ENCODE peak calls at places on chromosomes 7 and 10, in six cellular contexts. F is heart left ventricle; C is CD8-positive, alpha-beta memory T cell; E is right lobe of liver; W is GM23338; I is HCT116. Z is an unnamed sample. For H3K4me1, the result is how much of the 10 kb centered on the place peaks cover.

GRCh38 chr10:68598978-68599753 is 39.0 kb downstream of the TET1 start:
- DNase-seq in E (no peak), F (peak), I (no peak), W (peak), C (no peak), Z (peak)

GRCh38 chr7:51649-52048 is 140.7 kb upstream of the FAM20C start:
- DNase-seq in C (no peak), I (no peak), W (no peak), E (no peak), F (no peak), Z (peak)

GRCh38 chr10:73953665-73954064 is 42.7 kb downstream of the PLAU start:
- DNase-seq in F (no peak), C (no peak), E (no peak), W (no peak), I (no peak), Z (no peak)

GRCh38 chr10:13503745-13504463 is 24.9 kb downstream of the BEND7 start:
- DNase-seq in I (no peak), F (no peak), W (no peak), E (no peak), C (no peak), Z (no peak)

GRCh38 chr10:71036279-71036535 is 147.8 kb upstream of the PCBD1 start:
- DNase-seq in E (no peak), I (no peak), F (no peak), C (no peak), W (no peak), Z (no peak)

GRCh38 chr10:132229834-132230556 is 43.2 kb downstream of the DPYSL4 start:
- DNase-seq in C (peak), F (peak), W (no peak), E (no peak), I (no peak), Z (no peak)

GRCh38 chr7:723541-723940 is 3.0 kb upstream of the DNAAF5 start:
- DNase-seq in E (no peak), F (no peak), W (no peak), C (no peak), I (no peak), Z (no peak)

GRCh38 chr7:129363-130221 is 62.8 kb upstream of the FAM20C start:
- DNase-seq in W (no peak), F (peak), C (no peak), I (no peak), E (peak), Z (no peak)

GRCh38 chr10:21161647-21162046 is 264.5 kb upstream of the NEBL start:
- DNase-seq in C (no peak), I (no peak), W (peak), E (no peak), F (no peak), Z (no peak)

GRCh38 chr10:28130267-28130666 is 131.4 kb upstream of the ODAD2 start:
- DNase-seq in W (no peak), E (no peak), I (no peak), F (no peak), C (no peak), Z (no peak)

GRCh38 chr7:143492043-143492471 is 14.4 kb downstream of the TAS2R41 start:
- DNase-seq in F (no peak), W (no peak), C (no peak), E (no peak), I (peak), Z (no peak)

GRCh38 chr7:121563177-121563576 is 167.1 kb upstream of the FAM3C start:
- DNase-seq in E (no peak), C (no peak), W (peak), I (no peak), F (no peak), Z (no peak)

GRCh38 chr7:2006231-2006771 is 226.4 kb downstream of the MAD1L1 start:
- DNase-seq in I (no peak), W (no peak), C (no peak), E (peak), F (peak), Z (peak)

GRCh38 chr7:109757713-109758112 is 1188.0 kb downstream of the DNAJB9 start:
- DNase-seq in I (no peak), C (no peak), E (no peak), F (no peak), W (no peak), Z (no peak)

GRCh38 chr10:87862644-87863101 is 660 bp downstream of the KLLN start:
- DNase-seq in I (no peak), E (no peak), W (no peak), F (no peak), C (no peak), Z (no peak)

GRCh38 chr10:87817291-87817872 is 644 bp downstream of the ATAD1 start:
- DNase-seq in W (peak), C (no peak), E (no peak), I (no peak), F (no peak), Z (no peak)

GRCh38 chr7:16204953-16205352 is 216.4 kb downstream of the CRPPA start:
- DNase-seq in C (no peak), F (no peak), I (no peak), W (peak), E (no peak), Z (no peak)

GRCh38 chr7:115054478-115055122 is 132.7 kb downstream of the MDFIC start:
- DNase-seq in W (no peak), I (no peak), C (no peak), F (no peak), E (no peak), Z (no peak)

GRCh38 chr7:7125993-7126392 is 56.4 kb upstream of the C1GALT1 start:
- DNase-seq in E (no peak), C (no peak), F (no peak), W (no peak), I (no peak), Z (no peak)

GRCh38 chr10:12742776-12743175 is 258.7 kb downstream of the CCDC3 start:
- DNase-seq in C (no peak), E (no peak), F (no peak), I (no peak), W (no peak), Z (no peak)

GRCh38 chr10:12907651-12908050 is 93.9 kb downstream of the CCDC3 start:
- DNase-seq in E (no peak), C (no peak), W (no peak), F (no peak), I (no peak), Z (no peak)

GRCh38 chr10:703118-703517 is 13.7 kb upstream of the DIP2C start:
- DNase-seq in C (no peak), F (no peak), I (no peak), E (no peak), W (no peak), Z (no peak)

GRCh38 chr7:105621617-105622016 is 40.3 kb upstream of the EFCAB10 start:
- DNase-seq in F (peak), E (no peak), W (no peak), C (no peak), I (no peak), Z (no peak)

GRCh38 chr10:27192284-27192683 is 37.1 kb downstream of the MASTL start:
- DNase-seq in I (peak), W (no peak), C (no peak), E (no peak), F (no peak), Z (no peak)

GRCh38 chr10:77970869-77971803 is 44.6 kb upstream of the DLG5 start:
- DNase-seq in E (peak), W (peak), F (peak), I (no peak), C (no peak), Z (no peak)

GRCh38 chr7:102063736-102064135 is 222.9 kb upstream of the SH2B2 start:
- DNase-seq in F (no peak), I (peak), C (no peak), W (peak), E (no peak), Z (peak)

GRCh38 chr7:22433710-22434460 is 66.1 kb downstream of the STEAP1B start:
- DNase-seq in W (peak), C (no peak), F (peak), I (no peak), E (no peak), Z (no peak)

GRCh38 chr7:134375206-134375605 is 58.5 kb upstream of the SLC35B4 start:
- DNase-seq in C (no peak), W (no peak), E (no peak), F (no peak), I (no peak), Z (no peak)

GRCh38 chr7:82925331-82925730 is 237.4 kb downstream of the PCLO start:
- DNase-seq in I (no peak), C (no peak), W (no peak), F (no peak), E (no peak), Z (no peak)

GRCh38 chr7:226281-226882 is 34.0 kb downstream of the FAM20C start:
- DNase-seq in F (no peak), E (no peak), W (no peak), I (no peak), C (no peak), Z (no peak)

GRCh38 chr10:124650263-124650662 is 93.9 kb downstream of the FAM53B start:
- DNase-seq in I (no peak), W (no peak), C (no peak), F (no peak), E (no peak), Z (no peak)

GRCh38 chr10:132897516-132898381 is 44.6 kb downstream of the CFAP46 start:
- DNase-seq in F (no peak), C (no peak), E (peak), W (no peak), I (no peak), Z (peak)

DNA sequence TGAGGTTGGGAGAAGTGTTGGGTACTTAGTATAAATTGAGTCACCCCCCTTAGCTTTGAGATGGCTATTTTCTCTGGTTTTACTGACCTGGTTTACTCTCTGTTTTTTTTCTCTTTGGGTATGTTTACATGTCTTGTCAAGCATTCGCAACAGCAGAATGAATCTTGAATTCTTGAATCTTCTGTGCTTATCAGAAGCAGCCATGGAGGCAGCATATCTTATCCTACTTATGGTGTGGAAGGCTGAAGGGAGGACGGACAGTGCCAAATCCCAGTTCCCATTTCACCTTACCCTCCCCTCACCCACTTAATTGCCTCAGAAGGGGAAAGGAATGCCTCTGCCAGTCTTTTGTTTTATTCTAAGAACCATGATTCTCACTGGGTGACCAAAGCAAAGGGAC is 3.7 kb downstream of the SND1 start:
- DNase-seq in F (no peak), W (peak), E (no peak), I (no peak), C (no peak), Z (no peak)
- H3K4me3 ChIP-seq in F (no peak), W (peak), E (no peak), I (no peak), C (no peak), Z (no peak)

GRCh38 chr7:21028990-21029337 is 242.3 kb upstream of the SP8 start:
- DNase-seq in I (no peak), W (no peak), F (no peak), C (no peak), E (no peak), Z (no peak)
- H3K4me1 ChIP-seq in I (under half), W (half or more), F (under half), C (under half), E (under half), Z (under half)

GRCh38 chr7:74606909-74607255 is 50.6 kb upstream of the GTF2I start:
- DNase-seq in C (no peak), W (no peak), F (no peak), E (no peak), I (no peak), Z (no peak)
- H3K4me3 ChIP-seq in C (peak), W (peak), F (peak), E (peak), I (peak), Z (no peak)

DNA sequence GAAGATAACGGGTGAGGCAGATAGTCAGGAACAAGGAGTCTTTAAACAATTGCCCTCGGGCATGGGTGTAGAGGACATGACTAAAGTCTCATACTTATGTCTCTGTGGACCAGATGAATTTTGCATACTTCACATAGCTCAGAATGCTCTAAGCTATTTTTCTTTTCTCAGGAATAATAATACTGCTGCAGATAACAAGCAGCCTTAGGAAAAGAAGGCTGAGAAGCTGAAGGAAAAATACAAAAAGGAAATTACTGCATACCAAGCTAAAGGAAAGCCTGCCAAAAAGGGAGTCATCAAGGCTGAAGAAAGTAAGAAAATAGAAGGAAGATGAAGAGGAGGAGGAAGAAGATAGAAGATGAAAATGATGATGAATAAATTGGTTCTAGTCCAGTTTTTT is 13.4 kb upstream of the ERCC6 start:
- DNase-seq in W (no peak), C (no peak), E (no peak), F (no peak), I (no peak), Z (peak)
- H3K4me1 ChIP-seq in W (under half), C (under half), E (under half), F (under half), I (under half), Z (under half)

DNA sequence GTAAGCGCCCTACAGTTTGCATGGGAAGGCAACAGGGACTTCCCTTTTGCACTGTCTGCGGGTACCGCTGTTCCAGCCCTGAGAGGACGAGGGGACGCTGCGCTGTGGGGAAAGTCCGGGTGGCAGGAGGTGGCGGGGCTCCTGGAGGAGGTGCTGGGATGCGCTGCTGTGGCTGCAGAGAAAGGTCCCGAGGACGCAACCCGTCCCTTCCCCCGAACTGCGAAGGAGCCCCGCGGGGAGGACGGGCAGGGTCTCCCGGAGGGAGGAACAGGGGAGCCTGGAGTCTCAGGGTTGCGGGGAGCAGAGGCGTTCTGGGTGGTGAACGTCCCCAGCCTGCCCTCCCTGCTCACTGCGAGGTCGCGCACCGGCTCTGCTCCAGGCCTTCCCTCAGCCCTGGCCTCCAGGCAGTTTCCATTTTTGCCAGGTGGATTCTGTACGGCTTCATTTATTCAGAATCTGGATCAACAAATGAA is 91.6 kb downstream of the CXCL12 start:
- DNase-seq in I (no peak), E (no peak), W (peak), C (no peak), F (no peak), Z (no peak)
- H3K4me3 ChIP-seq in I (no peak), E (peak), W (peak), C (no peak), F (peak), Z (no peak)

GRCh38 chr10:110074986-110075664 is 67.3 kb downstream of the ADD3 start:
- DNase-seq in F (no peak), C (no peak), I (no peak), W (no peak), E (no peak), Z (no peak)
- H3K4me1 ChIP-seq in F (half or more), C (half or more), I (under half), W (under half), E (under half), Z (under half)

Z was measured in RWPE2.